ENCODE peak calls at places on chromosomes 5 and 9, in eight cellular contexts. One of them, this sample, is unnamed.

GRCh38 chr5:140240987-140241706 is 61.8 kb downstream of the PFDN1 start:
- DNase-seq in effector CD8-positive, alpha-beta T cell: no peak
- DNase-seq in NCI-H1092 treated with DMSO at 0.1 percent for 48 hours: peak
- DNase-seq in EL: peak
- DNase-seq in astrocyte of the spinal cord: peak
- DNase-seq in T follicular helper cell: no peak
- DNase-seq in tibial artery: peak
- DNase-seq in RWPE2: peak
- DNase-seq in this sample: peak

GRCh38 chr5:156587012-156587411 is 260.0 kb downstream of the SGCD start:
- DNase-seq in effector CD8-positive, alpha-beta T cell: no peak
- DNase-seq in NCI-H1092 treated with DMSO at 0.1 percent for 48 hours: no peak
- DNase-seq in EL: no peak
- DNase-seq in astrocyte of the spinal cord: no peak
- DNase-seq in T follicular helper cell: no peak
- DNase-seq in tibial artery: no peak
- DNase-seq in RWPE2: no peak
- DNase-seq in this sample: no peak

GRCh38 chr9:16726718-16727451 is 143.6 kb downstream of the BNC2 start:
- DNase-seq in effector CD8-positive, alpha-beta T cell: no peak
- DNase-seq in NCI-H1092 treated with DMSO at 0.1 percent for 48 hours: peak
- DNase-seq in EL: peak
- DNase-seq in astrocyte of the spinal cord: peak
- DNase-seq in T follicular helper cell: no peak
- DNase-seq in tibial artery: peak
- DNase-seq in RWPE2: peak
- DNase-seq in this sample: peak

GRCh38 chr9:113488490-113488889 is 25.0 kb downstream of the RGS3 start:
- DNase-seq in effector CD8-positive, alpha-beta T cell: no peak
- DNase-seq in NCI-H1092 treated with DMSO at 0.1 percent for 48 hours: no peak
- DNase-seq in EL: no peak
- DNase-seq in astrocyte of the spinal cord: no peak
- DNase-seq in T follicular helper cell: no peak
- DNase-seq in tibial artery: peak
- DNase-seq in RWPE2: no peak
- DNase-seq in this sample: no peak

GRCh38 chr9:131111854-131112311 is 13.5 kb upstream of the NUP214 start:
- DNase-seq in effector CD8-positive, alpha-beta T cell: no peak
- DNase-seq in NCI-H1092 treated with DMSO at 0.1 percent for 48 hours: no peak
- DNase-seq in EL: no peak
- DNase-seq in astrocyte of the spinal cord: no peak
- DNase-seq in T follicular helper cell: no peak
- DNase-seq in tibial artery: peak
- DNase-seq in RWPE2: no peak
- DNase-seq in this sample: no peak

GRCh38 chr9:38006163-38006562 is 62.9 kb downstream of the SHB start:
- DNase-seq in effector CD8-positive, alpha-beta T cell: no peak
- DNase-seq in NCI-H1092 treated with DMSO at 0.1 percent for 48 hours: no peak
- DNase-seq in EL: no peak
- DNase-seq in astrocyte of the spinal cord: no peak
- DNase-seq in T follicular helper cell: no peak
- DNase-seq in tibial artery: no peak
- DNase-seq in RWPE2: no peak
- DNase-seq in this sample: no peak

GRCh38 chr9:2271426-2271825 is 256.3 kb downstream of the SMARCA2 start:
- DNase-seq in effector CD8-positive, alpha-beta T cell: no peak
- DNase-seq in NCI-H1092 treated with DMSO at 0.1 percent for 48 hours: no peak
- DNase-seq in EL: peak
- DNase-seq in astrocyte of the spinal cord: no peak
- DNase-seq in T follicular helper cell: no peak
- DNase-seq in tibial artery: no peak
- DNase-seq in RWPE2: no peak
- DNase-seq in this sample: peak

GRCh38 chr9:109107402-109108240 is 12.1 kb downstream of the TMEM245 start:
- DNase-seq in effector CD8-positive, alpha-beta T cell: no peak
- DNase-seq in NCI-H1092 treated with DMSO at 0.1 percent for 48 hours: no peak
- DNase-seq in EL: peak
- DNase-seq in astrocyte of the spinal cord: peak
- DNase-seq in T follicular helper cell: no peak
- DNase-seq in tibial artery: no peak
- DNase-seq in RWPE2: no peak
- DNase-seq in this sample: peak

GRCh38 chr5:137497396-137498290 is 1.5 kb downstream of the SPOCK1 start:
- DNase-seq in effector CD8-positive, alpha-beta T cell: no peak
- DNase-seq in NCI-H1092 treated with DMSO at 0.1 percent for 48 hours: peak
- DNase-seq in EL: peak
- DNase-seq in astrocyte of the spinal cord: no peak
- DNase-seq in T follicular helper cell: no peak
- DNase-seq in tibial artery: no peak
- DNase-seq in RWPE2: no peak
- DNase-seq in this sample: peak

This sample was measured in endothelial cell of umbilical vein.